ENCODE peak calls at places on chromosomes 5 and 9, in nine cellular contexts. I, O, Q, P, J, S, Y, R and B are unnamed samples.
A peak's percentile ranks its signal among the peaks of the same experiment; 100 is the strongest.

GRCh38 chr9:137463931-137464290 is 4.8 kb upstream of the NSMF start:
- DNase-seq in I (no peak), O (no peak), Q (no peak), P (no peak), J (no peak), S (no peak), Y (no peak), R (no peak), B (no peak)

GRCh38 chr9:114558027-114558675 is 29.4 kb upstream of the ATP6V1G1 start:
- DNase-seq in I (no peak), O (no peak), Q (no peak), P (no peak), J (no peak), S (no peak), Y (no peak), R (no peak), B (no peak)

GRCh38 chr9:124454791-124455443 is 4.7 kb downstream of the ADGRD2 start:
- DNase-seq in I (no peak), O (no peak), Q (no peak), P (no peak), J (no peak), S (peak; percentile 85), Y (no peak), R (no peak), B (no peak)

GRCh38 chr9:130199605-130200004 is 27.4 kb downstream of the NCS1 start:
- DNase-seq in I (peak; percentile 69), O (no peak), Q (no peak), P (no peak), J (peak; percentile 85), S (no peak), Y (no peak), R (no peak), B (no peak)

GRCh38 chr5:91885291-91886265 is 502.5 kb upstream of the ARRDC3 start:
- DNase-seq in I (no peak), O (no peak), Q (no peak), P (no peak), J (no peak), S (no peak), Y (no peak), R (no peak), B (peak; percentile 61)

GRCh38 chr5:115363879-115364278 is 67.4 kb upstream of the CCDC112 start:
- DNase-seq in I (no peak), O (no peak), Q (no peak), P (no peak), J (no peak), S (no peak), Y (no peak), R (no peak), B (no peak)

GRCh38 chr5:96781031-96781733 is 26.6 kb downstream of the ERAP1 start:
- DNase-seq in I (no peak), O (no peak), Q (no peak), P (no peak), J (peak; percentile 73), S (no peak), Y (no peak), R (no peak), B (peak; percentile 66)

GRCh38 chr5:74953601-74953960 is 87.4 kb upstream of the FAM169A start:
- DNase-seq in I (no peak), O (no peak), Q (no peak), P (no peak), J (no peak), S (no peak), Y (no peak), R (no peak), B (no peak)

GRCh38 chr9:136960212-136960937 is 8.3 kb downstream of the LCN12 start:
- DNase-seq in I (no peak), O (no peak), Q (no peak), P (no peak), J (no peak), S (no peak), Y (no peak), R (no peak), B (no peak)

GRCh38 chr9:78881295-78881694 is 584.4 kb downstream of the PSAT1 start:
- DNase-seq in I (no peak), O (no peak), Q (no peak), P (no peak), J (no peak), S (no peak), Y (no peak), R (no peak), B (no peak)

GRCh38 chr5:34524123-34524522 is 132.0 kb upstream of the RAI14 start:
- DNase-seq in I (no peak), O (no peak), Q (no peak), P (no peak), J (peak; percentile 69), S (no peak), Y (no peak), R (no peak), B (peak; percentile 77)

GRCh38 chr5:113250341-113250953 is 184.3 kb downstream of the TSSK1B start:
- DNase-seq in I (peak; percentile 99), O (no peak), Q (no peak), P (no peak), J (peak; percentile 84), S (no peak), Y (no peak), R (no peak), B (peak; percentile 97)

GRCh38 chr9:137217276-137218211 is 4.5 kb downstream of the RNF208 start:
- DNase-seq in I (no peak), O (no peak), Q (no peak), P (no peak), J (no peak), S (no peak), Y (no peak), R (no peak), B (no peak)

GRCh38 chr5:66222455-66222854 is 78.4 kb downstream of the SREK1 start:
- DNase-seq in I (no peak), O (no peak), Q (no peak), P (no peak), J (no peak), S (no peak), Y (no peak), R (no peak), B (no peak)

GRCh38 chr5:97019435-97020117 is 83.7 kb downstream of the LNPEP start:
- DNase-seq in I (no peak), O (no peak), Q (no peak), P (no peak), J (peak; percentile 23), S (no peak), Y (no peak), R (no peak), B (peak; percentile 1)

GRCh38 chr5:172504736-172505402 is 50.5 kb upstream of the SH3PXD2B start:
- DNase-seq in I (no peak), O (no peak), Q (no peak), P (no peak), J (peak; percentile 76), S (no peak), Y (no peak), R (no peak), B (no peak)

GRCh38 chr5:28012538-28012937 is 974.2 kb upstream of the CDH9 start:
- DNase-seq in I (no peak), O (no peak), Q (no peak), P (no peak), J (no peak), S (no peak), Y (no peak), R (no peak), B (no peak)

GRCh38 chr5:62083661-62084060 is 222.3 kb upstream of the KIF2A start:
- DNase-seq in I (no peak), O (no peak), Q (no peak), P (no peak), J (no peak), S (no peak), Y (no peak), R (no peak), B (no peak)